ENCODE peak calls at places on chromosomes 12 and 14, in five cellular contexts. E is body of pancreas, S is SK-MEL-5, M is activated gamma-delta T cell, J is EL. X is an unnamed sample.

GRCh38 chr12:124923906-124924734 is 9.7 kb upstream of the UBC start:
- DNase-seq in E (no peak), S (peak; percentile 67), M (no peak), J (peak; percentile 95), X (peak; percentile 73)

GRCh38 chr14:53542692-53543091 is 389.6 kb upstream of the DDHD1 start:
- DNase-seq in E (peak; percentile 21), S (peak; percentile 44), M (no peak), J (peak; percentile 72), X (peak; percentile 14)

GRCh38 chr12:51751657-51752056 is 96.9 kb downstream of the FIGNL2 start:
- DNase-seq in E (peak; percentile 63), S (no peak), M (no peak), J (no peak), X (no peak)

GRCh38 chr12:106133136-106134087 is 5.3 kb downstream of the NUAK1 start:
- DNase-seq in E (no peak), S (no peak), M (no peak), J (peak; percentile 55), X (no peak)

GRCh38 chr12:100266163-100266801 is 597 bp downstream of the DEPDC4 start:
- DNase-seq in E (no peak), S (no peak), M (no peak), J (no peak), X (no peak)

GRCh38 chr12:5873341-5873919 is 71.6 kb downstream of the ANO2 start:
- DNase-seq in E (no peak), S (no peak), M (no peak), J (no peak), X (no peak)

GRCh38 chr12:124686001-124686884 is 118.8 kb upstream of the NCOR2 start:
- DNase-seq in E (no peak), S (no peak), M (no peak), J (peak; percentile 90), X (no peak)

GRCh38 chr14:90398315-90398811 is 1.5 kb downstream of the CALM1 start:
- DNase-seq in E (peak; percentile 63), S (no peak), M (no peak), J (peak; percentile 50), X (peak; percentile 10)

GRCh38 chr12:110668480-110669192 is 20.3 kb downstream of the HVCN1 start:
- DNase-seq in E (no peak), S (no peak), M (no peak), J (no peak), X (no peak)

GRCh38 chr12:126862500-126862899 is 1404.5 kb upstream of the TMEM132C start:
- DNase-seq in E (no peak), S (no peak), M (no peak), J (no peak), X (no peak)

GRCh38 chr12:115451785-115452736 is 768.1 kb upstream of the TBX3 start:
- DNase-seq in E (peak; percentile 61), S (no peak), M (no peak), J (peak; percentile 48), X (peak; percentile 35)

GRCh38 chr14:60064491-60065072 is 27.1 kb upstream of the PCNX4 start:
- DNase-seq in E (no peak), S (peak; percentile 54), M (no peak), J (peak; percentile 32), X (peak; percentile 58)

GRCh38 chr12:54641554-54641953 is 6.6 kb downstream of the DCD start:
- DNase-seq in E (no peak), S (no peak), M (no peak), J (no peak), X (no peak)

GRCh38 chr12:120075034-120075616 is 41.4 kb downstream of the RAB35 start:
- DNase-seq in E (no peak), S (no peak), M (no peak), J (no peak), X (no peak)